ENCODE peak calls at places on chromosome 22, in nine cellular contexts. E, V, O, G, N, L, M, P and R are unnamed samples.
A peak's percentile ranks its signal among the peaks of the same experiment; 100 is the strongest.

GRCh38 chr22:43698403-43698802 is 113.7 kb downstream of the EFCAB6 start:
- DNase-seq in L (no peak), O (no peak), N (no peak), E (no peak), P (peak; percentile 7), V (no peak), G (no peak), M (no peak), R (no peak)

GRCh38 chr22:27377901-27378300 is 423.7 kb downstream of the MN1 start:
- DNase-seq in V (no peak), G (no peak), P (no peak), E (no peak), L (no peak), N (no peak), O (no peak), M (no peak), R (no peak)

GRCh38 chr22:24422078-24422665 is 5.2 kb upstream of the ADORA2A start:
- DNase-seq in L (no peak), G (no peak), O (no peak), V (no peak), E (no peak), P (no peak), N (no peak), M (no peak), R (no peak)

GRCh38 chr22:23533771-23534191 is 46.3 kb downstream of the IGLL1 start:
- DNase-seq in M (no peak), V (no peak), N (no peak), L (no peak), E (no peak), G (no peak), P (no peak), O (no peak), R (no peak)

GRCh38 chr22:21045585-21046294 is at the start of gene LRRC74B:
- DNase-seq in P (peak; percentile 85), V (peak; percentile 72), M (peak; percentile 67), O (peak; percentile 72), E (peak; percentile 97), L (peak; percentile 89), N (peak; percentile 96), G (peak; percentile 8), R (peak; percentile 92)

GRCh38 chr22:42473484-42474193 is 41.4 kb upstream of the NFAM1 start:
- DNase-seq in P (peak; percentile 69), L (peak; percentile 43), O (peak; percentile 9), N (peak; percentile 81), E (no peak), V (peak; percentile 21), M (peak; percentile 11), G (no peak), R (no peak)

GRCh38 chr22:25627271-25627848 is 62.9 kb downstream of the GRK3 start:
- DNase-seq in V (no peak), N (no peak), L (no peak), G (no peak), O (no peak), E (no peak), P (no peak), M (no peak), R (no peak)

GRCh38 chr22:37545703-37546435 is 14.4 kb upstream of the CDC42EP1 start:
- DNase-seq in P (peak; percentile 94), E (peak; percentile 88), L (peak; percentile 79), G (no peak), O (no peak), V (no peak), N (peak; percentile 98), M (peak; percentile 84), R (peak; percentile 97)

GRCh38 chr22:48250286-48250895 is 1487.9 kb downstream of the TBC1D22A start:
- DNase-seq in P (no peak), G (no peak), L (no peak), E (no peak), V (no peak), O (no peak), N (no peak), M (no peak), R (no peak)

GRCh38 chr22:19060356-19061009 is 61.7 kb downstream of the DGCR2 start:
- DNase-seq in M (peak; percentile 20), O (no peak), G (no peak), V (no peak), N (peak; percentile 32), L (no peak), E (no peak), P (peak; percentile 62), R (no peak)

GRCh38 chr22:27992294-27993165 is 73.5 kb upstream of the PITPNB start:
- DNase-seq in E (no peak), M (no peak), V (no peak), L (no peak), N (no peak), G (no peak), P (no peak), O (no peak), R (peak; percentile 11)

GRCh38 chr22:34236527-34236926 is 316.3 kb upstream of the LARGE1 start:
- DNase-seq in P (no peak), M (no peak), O (no peak), V (no peak), L (no peak), E (no peak), N (no peak), G (no peak), R (no peak)

GRCh38 chr22:44876921-44877320 is 124.5 kb downstream of the ARHGAP8 start:
- DNase-seq in O (no peak), P (no peak), N (no peak), V (no peak), M (no peak), E (no peak), L (no peak), G (no peak), R (no peak)

GRCh38 chr22:44870021-44870420 is 117.6 kb downstream of the ARHGAP8 start:
- DNase-seq in G (no peak), O (no peak), E (no peak), M (no peak), P (peak; percentile 27), N (no peak), V (no peak), L (peak; percentile 27), R (no peak)

GRCh38 chr22:44869196-44869595 is 116.8 kb downstream of the ARHGAP8 start:
- DNase-seq in O (no peak), M (no peak), N (no peak), P (no peak), G (no peak), L (no peak), E (no peak), V (no peak), R (no peak)

GRCh38 chr22:44871782-44872181 is 119.4 kb downstream of the ARHGAP8 start:
- DNase-seq in M (no peak), O (no peak), G (no peak), P (no peak), N (no peak), E (no peak), V (no peak), L (no peak), R (no peak)
- H3K4me3 ChIP-seq in M (no peak overlapping the region), O (no peak overlapping the region), G (no peak overlapping the region), P (no peak overlapping the region), N (no peak overlapping the region), E (no peak overlapping the region), V (no peak overlapping the region), L (no peak overlapping the region), R (no peak overlapping the region)

GRCh38 chr22:29030618-29031235 is 30.9 kb downstream of the C22orf31 start:
- DNase-seq in L (peak; percentile 75), G (no peak), O (no peak), N (peak; percentile 93), E (peak; percentile 74), P (peak; percentile 87), M (no peak), V (no peak), R (peak; percentile 88)
- H3K4me3 ChIP-seq in L (peak overlapping the region; percentile 41), G (no peak overlapping the region), O (no peak overlapping the region), N (peak overlapping the region; percentile 23), E (peak overlapping the region; percentile 41), P (peak overlapping the region; percentile 43), M (peak overlapping the region; percentile 51), V (no peak overlapping the region), R (peak overlapping the region; percentile 40)

DNA sequence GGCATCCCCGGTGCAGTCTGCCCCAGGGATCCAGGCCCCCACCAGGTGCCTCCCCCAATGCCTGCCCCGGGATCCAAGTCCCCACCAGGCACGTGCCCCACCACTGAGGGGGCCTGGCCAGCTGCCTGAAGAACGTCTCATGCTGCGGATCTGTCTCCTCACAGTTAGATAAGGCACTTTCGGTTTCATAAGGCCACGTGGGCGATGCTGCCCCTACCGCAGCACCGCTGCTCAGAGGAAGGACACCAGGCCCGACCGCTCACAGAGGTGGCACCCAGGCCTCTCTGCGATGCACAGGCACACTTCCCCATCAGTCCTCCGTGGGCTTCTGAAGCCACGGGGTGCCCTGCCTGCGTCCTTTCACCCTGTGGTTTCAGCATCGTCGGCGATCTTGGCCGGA is 68.1 kb upstream of the BID start:
- DNase-seq in V (peak; percentile 37), P (no peak), G (no peak), O (peak; percentile 24), M (no peak), N (no peak), L (no peak), E (no peak), R (peak; percentile 81)
- H3K4me3 ChIP-seq in V (peak overlapping the region; percentile 8), P (no peak overlapping the region), G (no peak overlapping the region), O (peak overlapping the region; percentile 33), M (no peak overlapping the region), N (no peak overlapping the region), L (no peak overlapping the region), E (no peak overlapping the region), R (no peak overlapping the region)

DNA sequence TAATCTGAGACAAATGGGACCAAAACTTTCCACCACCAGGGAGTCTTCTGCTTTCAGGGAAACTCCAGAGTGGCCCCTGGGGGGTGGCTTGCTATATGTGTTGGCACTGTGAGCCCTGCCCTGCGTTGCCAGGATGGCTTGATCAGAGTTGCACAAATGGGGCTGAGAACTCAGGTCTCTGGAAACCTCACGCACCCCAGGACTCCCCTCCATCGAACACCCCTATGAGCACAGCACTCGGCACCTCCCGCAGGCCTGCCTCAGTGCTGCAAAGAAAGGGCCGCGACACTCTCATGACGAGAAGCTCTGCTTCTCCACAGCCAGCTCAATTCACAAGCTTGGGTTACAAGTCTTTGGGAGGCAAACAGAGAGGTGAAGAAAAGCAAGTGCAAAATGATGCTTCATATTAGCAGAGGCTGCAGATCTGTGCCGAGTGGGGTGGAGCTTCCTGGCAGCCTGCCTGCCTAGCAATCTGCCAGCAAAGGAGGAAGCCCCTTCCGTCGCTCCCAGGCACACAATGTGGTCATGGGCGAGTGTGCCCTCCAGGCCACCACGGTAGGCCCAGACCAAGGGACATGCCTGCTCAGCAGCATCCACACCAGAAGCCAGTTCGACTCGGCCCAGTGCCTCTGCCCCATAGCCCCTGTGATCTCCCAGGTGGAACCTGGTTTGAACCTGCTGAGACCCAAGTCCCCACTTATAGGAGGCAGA is 55.7 kb downstream of the MYH9 start:
- DNase-seq in P (peak; percentile 59), M (no peak), E (no peak), L (peak; percentile 18), G (peak; percentile 46), N (peak; percentile 80), V (peak; percentile 72), O (peak; percentile 61), R (peak; percentile 85)
- H3K4me3 ChIP-seq in P (no peak overlapping the region), M (no peak overlapping the region), E (no peak overlapping the region), L (no peak overlapping the region), G (peak overlapping the region; percentile 58), N (no peak overlapping the region), V (peak overlapping the region; percentile 57), O (peak overlapping the region; percentile 42), R (no peak overlapping the region)

DNA sequence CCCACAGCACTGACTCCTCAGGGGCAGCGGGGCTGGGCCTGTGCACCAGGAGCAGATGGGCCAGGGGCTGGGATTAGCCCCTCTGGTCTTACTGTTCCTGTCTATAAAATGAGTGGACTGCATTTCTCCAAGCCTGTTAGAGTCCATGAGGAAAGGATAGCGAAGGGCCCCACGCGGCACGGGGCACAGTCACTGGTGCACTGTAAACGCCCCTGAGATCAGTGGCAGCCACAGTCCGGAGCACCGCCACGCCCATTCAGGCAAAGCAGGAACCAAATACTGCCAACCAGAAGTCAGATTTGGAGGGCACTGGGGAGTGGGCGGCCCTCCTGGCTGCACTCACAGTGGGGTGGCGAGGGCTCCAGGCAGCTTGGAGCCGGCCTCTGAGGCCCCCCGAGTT is 387.5 kb downstream of the TBC1D22A start:
- DNase-seq in E (no peak), N (no peak), L (no peak), M (no peak), O (no peak), V (no peak), P (no peak), G (no peak), R (no peak)
- H3K4me3 ChIP-seq in E (no peak overlapping the region), N (no peak overlapping the region), L (no peak overlapping the region), M (no peak overlapping the region), O (no peak overlapping the region), V (no peak overlapping the region), P (no peak overlapping the region), G (no peak overlapping the region), R (no peak overlapping the region)